ENCODE peak calls at places on chromosomes 6 and 20, in six cellular contexts. N is hippocampal formation, V is HS-27A, W is HFFc6, U is transverse colon, E is nucleus accumbens. Z is an unnamed sample.

GRCh38 chr6:155782739-155783459 is 327.3 kb upstream of the NOX3 start:
- DNase-seq in E (no peak), N (no peak), U (no peak), W (peak; percentile 85), V (no peak), Z (no peak)

GRCh38 chr6:42190784-42191183 is 4.0 kb downstream of the GUCA1B start:
- DNase-seq in W (peak; percentile 72), E (no peak), U (no peak), V (peak; percentile 52), N (no peak), Z (no peak)

GRCh38 chr6:42846505-42846904 is 32.9 kb upstream of the RPL7L1 start:
- DNase-seq in U (no peak), W (no peak), N (no peak), E (no peak), V (no peak), Z (no peak)

GRCh38 chr6:56710967-56711366 is 68.3 kb upstream of the DST start:
- DNase-seq in E (no peak), V (no peak), U (no peak), N (no peak), W (no peak), Z (no peak)

GRCh38 chr6:113184291-113184690 is 672.9 kb upstream of the MARCKS start:
- DNase-seq in E (no peak), N (no peak), W (peak; percentile 94), V (peak; percentile 95), U (no peak), Z (no peak)

GRCh38 chr6:134691180-134691579 is 258.7 kb downstream of the ALDH8A1 start:
- DNase-seq in V (no peak), W (no peak), N (no peak), U (no peak), E (no peak), Z (no peak)

GRCh38 chr6:48074368-48074767 is 36.6 kb downstream of the PTCHD4 start:
- DNase-seq in E (no peak), N (no peak), W (no peak), V (no peak), U (no peak), Z (no peak)

GRCh38 chr6:34926655-34927054 is 37.6 kb downstream of the ANKS1A start:
- DNase-seq in N (no peak), U (no peak), W (peak; percentile 65), V (no peak), E (no peak), Z (no peak)

GRCh38 chr6:46948699-46949098 is 27.0 kb upstream of the ADGRF5 start:
- DNase-seq in N (no peak), U (no peak), W (no peak), V (no peak), E (no peak), Z (no peak)

GRCh38 chr20:19609642-19610223 is 148.3 kb upstream of the RIN2 start:
- DNase-seq in V (no peak), W (no peak), E (no peak), U (no peak), N (no peak), Z (no peak)

GRCh38 chr6:44247338-44248302 is 719 bp downstream of the HSP90AB1 start:
- DNase-seq in E (peak; percentile 63), W (peak; percentile 58), V (no peak), U (peak; percentile 78), N (no peak), Z (peak; percentile 83)

GRCh38 chr20:23231561-23232218 is 118.9 kb upstream of the NXT1 start:
- DNase-seq in E (no peak), V (peak; percentile 58), W (peak; percentile 46), U (no peak), N (no peak), Z (no peak)

GRCh38 chr6:17656644-17657043 is 50.1 kb downstream of the NUP153 start:
- DNase-seq in E (no peak), W (no peak), N (no peak), V (no peak), U (no peak), Z (no peak)

GRCh38 chr6:44235269-44235668 is 11.6 kb upstream of the HSP90AB1 start:
- DNase-seq in E (no peak), U (no peak), V (no peak), W (no peak), N (no peak), Z (no peak)

GRCh38 chr6:63805808-63806572 is 170.4 kb downstream of the PHF3 start:
- DNase-seq in E (no peak), W (peak; percentile 90), V (no peak), N (no peak), U (no peak), Z (no peak)

GRCh38 chr20:38130687-38131587 is 34.1 kb downstream of the TGM2 start:
- DNase-seq in V (no peak), N (no peak), U (no peak), W (no peak), E (no peak), Z (no peak)

GRCh38 chr20:57665589-57665971 is 44.2 kb downstream of the PMEPA1 start:
- DNase-seq in W (no peak), E (no peak), U (no peak), V (no peak), N (no peak), Z (no peak)

GRCh38 chr6:134802426-134803058 is 147.4 kb downstream of the ALDH8A1 start:
- DNase-seq in N (no peak), W (no peak), E (no peak), V (no peak), U (no peak), Z (no peak)

GRCh38 chr6:115221185-115221584 is 839.5 kb downstream of the FRK start:
- DNase-seq in V (no peak), W (no peak), E (no peak), U (no peak), N (no peak), Z (no peak)

GRCh38 chr20:34165246-34165645 is 53.2 kb upstream of the EIF2S2 start:
- DNase-seq in E (no peak), W (no peak), U (no peak), V (no peak), N (no peak), Z (no peak)

GRCh38 chr20:5923493-5923892 is 26.8 kb downstream of the TRMT6 start:
- DNase-seq in N (no peak), W (no peak), U (no peak), V (no peak), E (no peak), Z (no peak)

GRCh38 chr20:10541668-10542411 is 106.7 kb downstream of the SLX4IP start:
- DNase-seq in N (no peak), W (no peak), E (no peak), V (no peak), U (no peak), Z (no peak)

GRCh38 chr20:51484141-51484815 is 58.2 kb downstream of the NFATC2 start:
- DNase-seq in U (no peak), V (no peak), W (no peak), E (no peak), N (no peak), Z (no peak)

GRCh38 chr6:135522975-135523692 is 25.6 kb upstream of the AHI1 start:
- DNase-seq in V (no peak), U (no peak), W (no peak), E (no peak), N (no peak), Z (no peak)

GRCh38 chr6:28643017-28643740 is 117.5 kb downstream of the GPX5 start:
- DNase-seq in W (peak; percentile 89), E (no peak), U (no peak), V (peak; percentile 68), N (no peak), Z (no peak)

GRCh38 chr20:36154696-36155628 is at the start of gene EPB41L1:
- DNase-seq in U (no peak), W (no peak), V (no peak), N (no peak), E (no peak), Z (peak; percentile 46)

GRCh38 chr6:46989384-46989783 is 52.7 kb downstream of the ADGRF1 start:
- DNase-seq in E (no peak), N (no peak), V (no peak), U (peak; percentile 17), W (no peak), Z (no peak)

GRCh38 chr6:117149324-117149723 is 116.0 kb upstream of the VGLL2 start:
- DNase-seq in V (no peak), U (no peak), E (no peak), N (no peak), W (no peak), Z (no peak)

GRCh38 chr6:70266142-70266541 is 36.7 kb downstream of the COL9A1 start:
- DNase-seq in N (no peak), E (no peak), W (no peak), V (no peak), U (no peak), Z (no peak)

GRCh38 chr20:51193066-51193772 is 170.3 kb upstream of the KCNG1 start:
- DNase-seq in N (no peak), E (no peak), U (no peak), V (no peak), W (no peak), Z (no peak)

GRCh38 chr6:37840940-37841300 is 21.4 kb downstream of the ZFAND3 start:
- DNase-seq in E (no peak), V (no peak), U (no peak), N (no peak), W (no peak), Z (no peak)

GRCh38 chr20:9225879-9226278 is 157.0 kb downstream of the PLCB4 start:
- DNase-seq in W (no peak), N (no peak), V (no peak), U (no peak), E (no peak), Z (no peak)

GRCh38 chr6:98834060-98835031 is at the start of gene POU3F2:
- DNase-seq in W (peak; percentile 70), N (peak; percentile 100), U (peak; percentile 57), E (peak; percentile 97), V (peak; percentile 59), Z (peak; percentile 96)

GRCh38 chr20:34999021-34999451 is 43.4 kb downstream of the MYH7B start:
- DNase-seq in W (no peak), U (no peak), N (no peak), V (no peak), E (no peak), Z (no peak)

GRCh38 chr6:108798672-108799355 is 49.4 kb upstream of the ARMC2 start:
- DNase-seq in E (no peak), V (no peak), W (no peak), N (no peak), U (peak; percentile 54), Z (no peak)

GRCh38 chr6:5053038-5053437 is 32.1 kb upstream of the PPP1R3G start:
- DNase-seq in W (no peak), E (no peak), V (no peak), N (no peak), U (no peak), Z (no peak)

GRCh38 chr20:44091026-44091425 is 96.0 kb downstream of the JPH2 start:
- DNase-seq in U (no peak), W (no peak), N (no peak), E (no peak), V (no peak), Z (no peak)

Z was measured in occipital lobe.